ENCODE peak calls at places on chromosomes 5 and 9, in six cellular contexts. One of them, this sample, is unnamed.

GRCh38 chr5:134851307-134851923 is 5.6 kb downstream of the C5orf24 start:
- DNase-seq in naive thymus-derived CD4-positive, alpha-beta T cell: no peak
- DNase-seq in A549: peak; percentile 57
- DNase-seq in pancreas: no peak
- DNase-seq in mesendoderm: peak; percentile 14
- DNase-seq in body of pancreas: no peak
- DNase-seq in this sample: no peak

GRCh38 chr9:13665418-13666066 is 386.1 kb upstream of the MPDZ start:
- DNase-seq in A549: peak; percentile 3
- DNase-seq in pancreas: no peak
- DNase-seq in body of pancreas: no peak
- DNase-seq in mesendoderm: no peak
- DNase-seq in naive thymus-derived CD4-positive, alpha-beta T cell: no peak
- DNase-seq in this sample: no peak

GRCh38 chr5:128681764-128682664 is 144.0 kb upstream of the FBN2 start:
- DNase-seq in pancreas: peak; percentile 18
- DNase-seq in body of pancreas: peak; percentile 15
- DNase-seq in A549: no peak
- DNase-seq in mesendoderm: peak; percentile 54
- DNase-seq in naive thymus-derived CD4-positive, alpha-beta T cell: no peak
- DNase-seq in this sample: no peak

GRCh38 chr5:9380108-9380507 is 165.8 kb downstream of the SEMA5A start:
- DNase-seq in pancreas: no peak
- DNase-seq in body of pancreas: no peak
- DNase-seq in naive thymus-derived CD4-positive, alpha-beta T cell: no peak
- DNase-seq in mesendoderm: no peak
- DNase-seq in A549: no peak
- DNase-seq in this sample: no peak

GRCh38 chr9:994005-994404 is 17.6 kb downstream of the DMRT3 start:
- DNase-seq in mesendoderm: no peak
- DNase-seq in body of pancreas: no peak
- DNase-seq in pancreas: no peak
- DNase-seq in A549: no peak
- DNase-seq in naive thymus-derived CD4-positive, alpha-beta T cell: no peak
- DNase-seq in this sample: peak; percentile 20

GRCh38 chr9:87122947-87123685 is 175.8 kb upstream of the GAS1 start:
- DNase-seq in body of pancreas: no peak
- DNase-seq in pancreas: no peak
- DNase-seq in naive thymus-derived CD4-positive, alpha-beta T cell: no peak
- DNase-seq in mesendoderm: no peak
- DNase-seq in A549: no peak
- DNase-seq in this sample: no peak

GRCh38 chr9:109520475-109521132 is 22.5 kb upstream of the PTPN3 start:
- DNase-seq in mesendoderm: peak; percentile 84
- DNase-seq in pancreas: peak; percentile 82
- DNase-seq in A549: peak; percentile 81
- DNase-seq in naive thymus-derived CD4-positive, alpha-beta T cell: no peak
- DNase-seq in body of pancreas: peak; percentile 81
- DNase-seq in this sample: peak; percentile 86

GRCh38 chr9:75027187-75028107 is 646 bp downstream of the CARNMT1 start:
- DNase-seq in mesendoderm: peak; percentile 56
- DNase-seq in A549: peak; percentile 61
- DNase-seq in pancreas: peak; percentile 71
- DNase-seq in body of pancreas: peak; percentile 73
- DNase-seq in naive thymus-derived CD4-positive, alpha-beta T cell: peak; percentile 31
- DNase-seq in this sample: peak; percentile 72

GRCh38 chr5:32390819-32391591 is 53.5 kb downstream of the ZFR start:
- DNase-seq in A549: peak; percentile 56
- DNase-seq in mesendoderm: no peak
- DNase-seq in body of pancreas: no peak
- DNase-seq in pancreas: no peak
- DNase-seq in naive thymus-derived CD4-positive, alpha-beta T cell: no peak
- DNase-seq in this sample: no peak

GRCh38 chr9:79233542-79233941 is 338.2 kb upstream of the TLE4 start:
- DNase-seq in naive thymus-derived CD4-positive, alpha-beta T cell: no peak
- DNase-seq in body of pancreas: no peak
- DNase-seq in mesendoderm: peak; percentile 82
- DNase-seq in pancreas: no peak
- DNase-seq in A549: peak; percentile 33
- DNase-seq in this sample: no peak

GRCh38 chr5:141672071-141672855 is 9.8 kb downstream of the ARAP3 start:
- DNase-seq in A549: no peak
- DNase-seq in naive thymus-derived CD4-positive, alpha-beta T cell: no peak
- DNase-seq in body of pancreas: no peak
- DNase-seq in pancreas: no peak
- DNase-seq in mesendoderm: no peak
- DNase-seq in this sample: no peak

GRCh38 chr9:112867275-112867991 is 23.2 kb downstream of the SLC46A2 start:
- DNase-seq in pancreas: no peak
- DNase-seq in mesendoderm: peak; percentile 95
- DNase-seq in body of pancreas: no peak
- DNase-seq in naive thymus-derived CD4-positive, alpha-beta T cell: no peak
- DNase-seq in A549: peak; percentile 80
- DNase-seq in this sample: peak; percentile 28

GRCh38 chr5:115243412-115243811 is 19.3 kb downstream of the PGGT1B start:
- DNase-seq in pancreas: no peak
- DNase-seq in body of pancreas: no peak
- DNase-seq in mesendoderm: no peak
- DNase-seq in A549: peak; percentile 3
- DNase-seq in naive thymus-derived CD4-positive, alpha-beta T cell: no peak
- DNase-seq in this sample: no peak

GRCh38 chr5:124702442-124703024 is 43.9 kb downstream of the ZNF608 start:
- DNase-seq in naive thymus-derived CD4-positive, alpha-beta T cell: no peak
- DNase-seq in mesendoderm: no peak
- DNase-seq in A549: no peak
- DNase-seq in body of pancreas: no peak
- DNase-seq in pancreas: no peak
- DNase-seq in this sample: no peak

GRCh38 chr5:88051148-88051547 is 217.5 kb downstream of the TMEM161B start:
- DNase-seq in naive thymus-derived CD4-positive, alpha-beta T cell: no peak
- DNase-seq in mesendoderm: no peak
- DNase-seq in pancreas: no peak
- DNase-seq in A549: no peak
- DNase-seq in body of pancreas: no peak
- DNase-seq in this sample: no peak

GRCh38 chr9:19137282-19137681 is 10.0 kb upstream of the PLIN2 start:
- DNase-seq in A549: no peak
- DNase-seq in pancreas: no peak
- DNase-seq in mesendoderm: no peak
- DNase-seq in body of pancreas: no peak
- DNase-seq in naive thymus-derived CD4-positive, alpha-beta T cell: no peak
- DNase-seq in this sample: no peak

GRCh38 chr9:127873886-127874285 is 3.6 kb downstream of the AK1 start:
- DNase-seq in mesendoderm: no peak
- DNase-seq in A549: no peak
- DNase-seq in body of pancreas: peak; percentile 76
- DNase-seq in pancreas: peak; percentile 77
- DNase-seq in naive thymus-derived CD4-positive, alpha-beta T cell: no peak
- DNase-seq in this sample: no peak

GRCh38 chr5:10501554-10502075 is 59.9 kb downstream of the ROPN1L start:
- DNase-seq in pancreas: no peak
- DNase-seq in naive thymus-derived CD4-positive, alpha-beta T cell: no peak
- DNase-seq in mesendoderm: no peak
- DNase-seq in A549: no peak
- DNase-seq in body of pancreas: no peak
- DNase-seq in this sample: no peak

GRCh38 chr9:36928670-36929349 is 105.3 kb downstream of the PAX5 start:
- DNase-seq in naive thymus-derived CD4-positive, alpha-beta T cell: no peak
- DNase-seq in A549: peak; percentile 27
- DNase-seq in body of pancreas: no peak
- DNase-seq in mesendoderm: peak; percentile 23
- DNase-seq in pancreas: no peak
- DNase-seq in this sample: no peak

GRCh38 chr9:110187126-110187525 is 20.8 kb downstream of the C9orf152 start:
- DNase-seq in A549: no peak
- DNase-seq in mesendoderm: no peak
- DNase-seq in pancreas: no peak
- DNase-seq in body of pancreas: no peak
- DNase-seq in naive thymus-derived CD4-positive, alpha-beta T cell: no peak
- DNase-seq in this sample: no peak

GRCh38 chr9:72864327-72864726 is 88.5 kb downstream of the ALDH1A1 start:
- DNase-seq in body of pancreas: no peak
- DNase-seq in A549: no peak
- DNase-seq in pancreas: no peak
- DNase-seq in naive thymus-derived CD4-positive, alpha-beta T cell: no peak
- DNase-seq in mesendoderm: no peak
- DNase-seq in this sample: no peak

GRCh38 chr5:14186132-14186830 is 43.1 kb downstream of the TRIO start:
- DNase-seq in naive thymus-derived CD4-positive, alpha-beta T cell: no peak
- DNase-seq in mesendoderm: no peak
- DNase-seq in body of pancreas: no peak
- DNase-seq in A549: peak; percentile 44
- DNase-seq in pancreas: no peak
- DNase-seq in this sample: no peak

GRCh38 chr5:81751836-81752643 is 1.1 kb upstream of the SSBP2 start:
- DNase-seq in A549: no peak
- DNase-seq in naive thymus-derived CD4-positive, alpha-beta T cell: no peak
- DNase-seq in mesendoderm: peak; percentile 50
- DNase-seq in pancreas: no peak
- DNase-seq in body of pancreas: no peak
- DNase-seq in this sample: peak; percentile 41

GRCh38 chr5:143064207-143064606 is 294.0 kb downstream of the ARHGAP26 start:
- DNase-seq in naive thymus-derived CD4-positive, alpha-beta T cell: no peak
- DNase-seq in A549: peak; percentile 21
- DNase-seq in body of pancreas: no peak
- DNase-seq in mesendoderm: no peak
- DNase-seq in pancreas: no peak
- DNase-seq in this sample: no peak

GRCh38 chr5:95699337-95699736 is 16.5 kb upstream of the SPATA9 start:
- DNase-seq in body of pancreas: no peak
- DNase-seq in A549: no peak
- DNase-seq in pancreas: no peak
- DNase-seq in naive thymus-derived CD4-positive, alpha-beta T cell: no peak
- DNase-seq in mesendoderm: no peak
- DNase-seq in this sample: no peak

GRCh38 chr9:114375386-114375785 is 12.4 kb downstream of the AKNA start:
- DNase-seq in A549: no peak
- DNase-seq in pancreas: no peak
- DNase-seq in body of pancreas: no peak
- DNase-seq in mesendoderm: no peak
- DNase-seq in naive thymus-derived CD4-positive, alpha-beta T cell: no peak
- DNase-seq in this sample: no peak

GRCh38 chr5:119322948-119323629 is 32.7 kb upstream of the TNFAIP8 start:
- DNase-seq in body of pancreas: no peak
- DNase-seq in naive thymus-derived CD4-positive, alpha-beta T cell: no peak
- DNase-seq in pancreas: no peak
- DNase-seq in mesendoderm: peak; percentile 33
- DNase-seq in A549: peak; percentile 45
- DNase-seq in this sample: no peak

DNA sequence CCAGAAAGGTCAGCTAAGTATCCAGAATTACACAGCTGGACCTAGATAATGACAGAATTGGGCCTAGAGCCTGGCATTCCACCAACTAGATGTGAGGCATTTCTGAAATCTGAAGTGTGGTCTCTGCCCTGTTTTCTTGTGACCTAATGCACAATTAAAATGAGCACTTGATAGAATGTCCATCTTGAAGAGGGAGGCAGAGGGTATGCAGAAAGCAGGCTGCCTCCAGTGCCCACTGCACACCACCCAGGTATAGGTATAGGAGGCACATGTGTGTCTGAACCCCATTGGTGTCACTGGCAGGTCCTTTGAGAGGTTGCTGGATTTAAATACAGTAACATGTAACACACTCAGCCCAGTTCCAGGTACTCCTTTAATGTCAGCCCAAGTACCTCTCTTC is 2.4 kb downstream of the MTAP start:
- DNase-seq in mesendoderm: no peak
- DNase-seq in A549: no peak
- DNase-seq in pancreas: no peak
- DNase-seq in body of pancreas: no peak
- DNase-seq in naive thymus-derived CD4-positive, alpha-beta T cell: no peak
- DNase-seq in this sample: no peak
- H3K4me3 ChIP-seq in mesendoderm: no peak overlapping the region
- H3K4me3 ChIP-seq in A549: peak overlapping the region; percentile 69
- H3K4me3 ChIP-seq in pancreas: no peak overlapping the region
- H3K4me3 ChIP-seq in body of pancreas: no peak overlapping the region
- H3K4me3 ChIP-seq in naive thymus-derived CD4-positive, alpha-beta T cell: no peak overlapping the region
- H3K4me3 ChIP-seq in this sample: no peak overlapping the region

DNA sequence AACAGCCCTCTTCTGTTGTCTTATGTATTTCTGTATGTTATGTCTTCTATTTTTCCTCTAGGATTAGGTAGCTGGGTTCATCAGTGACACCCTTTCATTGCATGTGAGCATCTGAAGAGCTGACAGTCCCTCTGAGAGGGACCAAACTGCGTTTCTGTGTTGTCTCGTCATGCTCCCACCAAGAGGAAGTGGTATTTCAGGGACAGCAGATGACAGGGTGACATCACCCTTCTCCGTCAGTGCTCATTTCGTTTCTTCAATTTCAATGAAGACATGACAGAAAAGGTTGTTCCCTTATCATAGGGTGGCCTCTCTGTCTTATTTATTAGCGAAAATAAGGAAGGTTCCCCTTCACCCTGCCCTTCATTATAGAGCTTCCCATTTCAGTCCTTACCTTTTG is 225.9 kb upstream of the NR4A3 start:
- DNase-seq in A549: no peak
- DNase-seq in body of pancreas: no peak
- DNase-seq in mesendoderm: no peak
- DNase-seq in naive thymus-derived CD4-positive, alpha-beta T cell: no peak
- DNase-seq in pancreas: no peak
- DNase-seq in this sample: no peak
- H3K4me1 ChIP-seq in A549: no peaks in the 10 kb centered on the region
- H3K4me1 ChIP-seq in body of pancreas: no peaks in the 10 kb centered on the region
- H3K4me1 ChIP-seq in mesendoderm: no peaks in the 10 kb centered on the region
- H3K4me1 ChIP-seq in naive thymus-derived CD4-positive, alpha-beta T cell: no peaks in the 10 kb centered on the region
- H3K4me1 ChIP-seq in pancreas: no peaks in the 10 kb centered on the region
- H3K4me1 ChIP-seq in this sample: no peaks in the 10 kb centered on the region

DNA sequence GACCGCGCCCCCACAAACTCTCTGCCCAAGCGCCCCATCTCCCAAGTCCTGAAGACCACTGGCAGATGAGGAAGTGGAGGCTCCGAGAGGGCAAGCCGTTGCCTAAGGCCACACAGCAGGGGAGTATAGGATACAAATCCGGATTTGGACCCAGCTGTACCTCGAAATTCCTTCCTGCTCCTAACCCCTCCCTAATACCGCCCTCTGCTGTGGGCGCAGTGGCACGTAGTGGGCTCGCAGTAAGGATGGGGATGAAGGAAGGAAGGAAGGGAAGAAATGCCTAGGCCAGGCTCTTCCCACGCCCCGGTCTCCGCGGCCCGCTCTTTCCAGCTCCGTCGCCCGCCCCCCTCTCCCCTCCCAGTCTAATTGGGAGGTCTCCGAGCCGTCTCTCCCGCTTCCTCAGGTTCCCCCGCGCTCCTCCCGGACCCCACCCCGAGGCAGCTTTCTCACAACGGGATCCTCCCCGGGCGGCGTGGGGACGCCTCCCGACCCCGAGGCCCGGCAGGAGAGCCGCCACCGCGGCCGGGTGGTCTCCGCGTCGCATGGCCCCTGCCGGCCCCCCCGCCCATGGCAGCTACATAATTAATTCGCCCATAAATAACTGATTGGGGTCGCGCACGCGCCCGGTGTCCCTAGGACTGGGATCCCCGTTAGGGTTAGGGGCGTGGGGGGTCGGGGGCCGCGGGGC is 138.9 kb downstream of the C9orf50 start:
- DNase-seq in mesendoderm: peak; percentile 68
- DNase-seq in A549: peak; percentile 75
- DNase-seq in pancreas: no peak
- DNase-seq in naive thymus-derived CD4-positive, alpha-beta T cell: no peak
- DNase-seq in body of pancreas: peak; percentile 51
- DNase-seq in this sample: peak; percentile 64
- H3K4me3 ChIP-seq in mesendoderm: no peak overlapping the region
- H3K4me3 ChIP-seq in A549: peak overlapping the region; percentile 47
- H3K4me3 ChIP-seq in pancreas: peak overlapping the region; percentile 58
- H3K4me3 ChIP-seq in naive thymus-derived CD4-positive, alpha-beta T cell: no peak overlapping the region
- H3K4me3 ChIP-seq in body of pancreas: no peak overlapping the region
- H3K4me3 ChIP-seq in this sample: peak overlapping the region; percentile 17

GRCh38 chr5:68445257-68446069 is 229.9 kb downstream of the PIK3R1 start:
- DNase-seq in body of pancreas: no peak
- DNase-seq in pancreas: no peak
- DNase-seq in naive thymus-derived CD4-positive, alpha-beta T cell: no peak
- DNase-seq in A549: no peak
- DNase-seq in mesendoderm: no peak
- DNase-seq in this sample: no peak
- H3K4me1 ChIP-seq in body of pancreas: no peaks in the 10 kb centered on the region
- H3K4me1 ChIP-seq in pancreas: no peaks in the 10 kb centered on the region
- H3K4me1 ChIP-seq in naive thymus-derived CD4-positive, alpha-beta T cell: peaks cover 11% of the 10 kb centered on the region
- H3K4me1 ChIP-seq in A549: no peaks in the 10 kb centered on the region
- H3K4me1 ChIP-seq in mesendoderm: no peaks in the 10 kb centered on the region
- H3K4me1 ChIP-seq in this sample: no peaks in the 10 kb centered on the region